ENCODE peak calls at places on chromosomes 2 and 18, in five cellular contexts. One of them, this sample, is unnamed.

GRCh38 chr18:8107426-8107825 is 501.8 kb upstream of the RAB12 start:
- DNase-seq in astrocyte of the spinal cord: peak
- DNase-seq in SHP77: no peak
- DNase-seq in stomach: no peak
- DNase-seq in nephron progenitor cell: no peak
- DNase-seq in this sample: no peak

GRCh38 chr2:119156891-119157773 is 1.4 kb downstream of the C1QL2 start:
- DNase-seq in stomach: no peak
- DNase-seq in SHP77: no peak
- DNase-seq in astrocyte of the spinal cord: no peak
- DNase-seq in nephron progenitor cell: no peak
- DNase-seq in this sample: no peak

GRCh38 chr2:205775091-205775876 is 93.0 kb downstream of the NRP2 start:
- DNase-seq in nephron progenitor cell: no peak
- DNase-seq in astrocyte of the spinal cord: peak
- DNase-seq in stomach: no peak
- DNase-seq in SHP77: peak
- DNase-seq in this sample: no peak

GRCh38 chr2:156476021-156476420 is 39.8 kb downstream of the GPD2 start:
- DNase-seq in nephron progenitor cell: no peak
- DNase-seq in stomach: no peak
- DNase-seq in astrocyte of the spinal cord: peak
- DNase-seq in SHP77: no peak
- DNase-seq in this sample: no peak

GRCh38 chr2:169012812-169013627 is 18.1 kb downstream of the ABCB11 start:
- DNase-seq in SHP77: no peak
- DNase-seq in stomach: no peak
- DNase-seq in nephron progenitor cell: no peak
- DNase-seq in astrocyte of the spinal cord: no peak
- DNase-seq in this sample: no peak

GRCh38 chr2:162232611-162233115 is 10.6 kb downstream of the FAP start:
- DNase-seq in SHP77: no peak
- DNase-seq in astrocyte of the spinal cord: no peak
- DNase-seq in nephron progenitor cell: no peak
- DNase-seq in stomach: no peak
- DNase-seq in this sample: no peak

GRCh38 chr2:177317443-177317842 is 52.9 kb upstream of the NFE2L2 start:
- DNase-seq in stomach: no peak
- DNase-seq in SHP77: no peak
- DNase-seq in astrocyte of the spinal cord: no peak
- DNase-seq in nephron progenitor cell: no peak
- DNase-seq in this sample: no peak

GRCh38 chr2:190615555-190616200 is 33.2 kb upstream of the NAB1 start:
- DNase-seq in stomach: no peak
- DNase-seq in nephron progenitor cell: no peak
- DNase-seq in astrocyte of the spinal cord: no peak
- DNase-seq in SHP77: no peak
- DNase-seq in this sample: no peak

GRCh38 chr18:50631831-50632285 is 72.0 kb downstream of the MAPK4 start:
- DNase-seq in SHP77: no peak
- DNase-seq in nephron progenitor cell: no peak
- DNase-seq in astrocyte of the spinal cord: no peak
- DNase-seq in stomach: no peak
- DNase-seq in this sample: no peak

GRCh38 chr2:191539068-191539467 is 138.9 kb upstream of the NABP1 start:
- DNase-seq in astrocyte of the spinal cord: peak
- DNase-seq in SHP77: no peak
- DNase-seq in nephron progenitor cell: peak
- DNase-seq in stomach: no peak
- DNase-seq in this sample: no peak

GRCh38 chr2:52810460-52810859 is 957.1 kb upstream of the CHAC2 start:
- DNase-seq in astrocyte of the spinal cord: peak
- DNase-seq in SHP77: no peak
- DNase-seq in nephron progenitor cell: no peak
- DNase-seq in stomach: no peak
- DNase-seq in this sample: no peak

This sample was measured in nucleus accumbens.